ENCODE peak calls at places on chromosomes 5 and 9, in ten cellular contexts. R is activated naive CD4-positive, alpha-beta T cell treated with anti-CD3 and anti-CD28 coated beads, Interleukin-2, amount 50 U/mL, for 72 hours; V is activated CD4-positive, alpha-beta T cell treated with anti-CD3 and anti-CD28 coated beads for 36 hours; M is esophagus mucosa; N is Right ventricle myocardium superior; C is heart right ventricle; Y is natural killer cell; A is CD4-positive, CD25-positive, alpha-beta regulatory T cell; Z is Right ventricle myocardium inferior; G is central memory CD8-positive, alpha-beta T cell. U is an unnamed sample.

GRCh38 chr9:4569101-4569500 is 78.8 kb downstream of the SLC1A1 start:
- ATAC-seq in R (no peak), V (no peak), M (no peak), N (no peak), C (no peak), Y (no peak), A (no peak), Z (no peak), G (no peak), U (no peak)

GRCh38 chr9:130183133-130183762 is 11.0 kb downstream of the NCS1 start:
- ATAC-seq in R (no peak), V (no peak), M (no peak), N (peak; percentile 26), C (peak; percentile 13), Y (no peak), A (no peak), Z (no peak), G (no peak), U (no peak)

GRCh38 chr9:7407246-7407645 is 392.3 kb downstream of the DMAC1 start:
- ATAC-seq in R (no peak), V (no peak), M (no peak), N (no peak), C (no peak), Y (no peak), A (no peak), Z (no peak), G (no peak), U (no peak)

GRCh38 chr9:136675477-136676296 is 11.6 kb downstream of the AGPAT2 start:
- ATAC-seq in R (no peak), V (no peak), M (peak; percentile 10), N (no peak), C (no peak), Y (no peak), A (no peak), Z (no peak), G (no peak), U (no peak)

GRCh38 chr9:83291196-83291595 is 228.3 kb upstream of the RASEF start:
- ATAC-seq in R (no peak), V (no peak), M (no peak), N (no peak), C (no peak), Y (no peak), A (no peak), Z (no peak), G (no peak), U (no peak)

GRCh38 chr5:68383888-68384310 is 168.3 kb downstream of the PIK3R1 start:
- ATAC-seq in R (no peak), V (no peak), M (no peak), N (no peak), C (no peak), Y (no peak), A (no peak), Z (no peak), G (no peak), U (no peak)

GRCh38 chr5:72214168-72214567 is 105.9 kb downstream of the MRPS27 start:
- ATAC-seq in R (no peak), V (no peak), M (no peak), N (peak; percentile 85), C (peak; percentile 86), Y (no peak), A (no peak), Z (peak; percentile 84), G (no peak), U (no peak)

GRCh38 chr5:100667021-100667671 is 132.0 kb downstream of the FAM174A start:
- ATAC-seq in R (no peak), V (peak; percentile 64), M (peak; percentile 81), N (no peak), C (no peak), Y (peak; percentile 96), A (peak; percentile 76), Z (no peak), G (peak; percentile 91), U (peak; percentile 88)

GRCh38 chr5:136192015-136192525 is 892 bp downstream of the SMIM32 start:
- ATAC-seq in R (no peak), V (no peak), M (peak; percentile 46), N (peak; percentile 47), C (no peak), Y (no peak), A (no peak), Z (no peak), G (no peak), U (no peak)

GRCh38 chr9:34647084-34647403 is 569 bp downstream of the GALT start:
- ATAC-seq in R (no peak), V (no peak), M (peak; percentile 6), N (no peak), C (no peak), Y (no peak), A (no peak), Z (peak; percentile 2), G (no peak), U (no peak)

GRCh38 chr5:108529381-108529780 is 147.5 kb upstream of the FBXL17 start:
- ATAC-seq in R (no peak), V (no peak), M (no peak), N (no peak), C (no peak), Y (no peak), A (no peak), Z (no peak), G (no peak), U (no peak)

GRCh38 chr9:91927912-91928510 is 22.0 kb downstream of the ROR2 start:
- ATAC-seq in R (no peak), V (no peak), M (no peak), N (no peak), C (no peak), Y (no peak), A (no peak), Z (no peak), G (no peak), U (no peak)

GRCh38 chr5:116076496-116076895 is 8.3 kb upstream of the COMMD10 start:
- ATAC-seq in R (peak; percentile 97), V (peak; percentile 91), M (peak; percentile 45), N (no peak), C (peak; percentile 31), Y (peak; percentile 24), A (peak; percentile 43), Z (peak; percentile 16), G (no peak), U (peak; percentile 96)

GRCh38 chr5:108356286-108356685 is 25.6 kb downstream of the FBXL17 start:
- ATAC-seq in R (no peak), V (no peak), M (no peak), N (peak; percentile 65), C (no peak), Y (no peak), A (no peak), Z (no peak), G (no peak), U (no peak)

GRCh38 chr5:57097526-57097925 is 76.3 kb upstream of the GPBP1 start:
- ATAC-seq in R (no peak), V (no peak), M (no peak), N (no peak), C (no peak), Y (no peak), A (no peak), Z (no peak), G (no peak), U (no peak)

GRCh38 chr9:98256632-98257218 is 1.3 kb upstream of the TBC1D2 start:
- ATAC-seq in R (no peak), V (no peak), M (no peak), N (no peak), C (no peak), Y (no peak), A (no peak), Z (no peak), G (no peak), U (no peak)

GRCh38 chr9:93501406-93501805 is 48.0 kb upstream of the FAM120AOS start:
- ATAC-seq in R (no peak), V (peak; percentile 43), M (no peak), N (peak; percentile 39), C (peak; percentile 38), Y (peak; percentile 29), A (no peak), Z (no peak), G (peak; percentile 31), U (peak; percentile 58)

U was measured in activated T-helper 17 cell treated with anti-CD3 and anti-CD28 coated beads, Interleukin-2, amount 50 U/mL, for 72 hours.